ENCODE peak calls at places on chromosomes 2 and 18, in five cellular contexts. E is left ventricle myocardium inferior, B is GM23338, G is transverse colon, R is cardiac fibroblast. U is an unnamed sample.

GRCh38 chr2:213149332-213149875 is 2.0 kb downstream of the IKZF2 start:
- DNase-seq in R (peak; percentile 25), B (no peak), G (no peak), E (no peak), U (no peak)

GRCh38 chr2:99543247-99543646 is 53.4 kb upstream of the REV1 start:
- DNase-seq in B (no peak), R (no peak), E (no peak), G (no peak), U (no peak)

GRCh38 chr18:30175061-30175574 is 867.4 kb downstream of the DSC3 start:
- DNase-seq in R (no peak), G (no peak), E (no peak), B (no peak), U (no peak)

GRCh38 chr2:201129044-201129505 is 13.1 kb downstream of the CFLAR start:
- DNase-seq in B (no peak), E (no peak), G (peak; percentile 70), R (peak; percentile 90), U (peak; percentile 80)

GRCh38 chr2:45029215-45029614 is 20.0 kb upstream of the SIX2 start:
- DNase-seq in R (peak; percentile 29), B (no peak), E (no peak), G (no peak), U (no peak)

GRCh38 chr2:235358981-235359471 is 134.8 kb upstream of the AGAP1 start:
- DNase-seq in E (no peak), G (no peak), B (no peak), R (peak; percentile 43), U (peak; percentile 67)

GRCh38 chr2:158973511-158973956 is 5.1 kb downstream of the TANC1 start:
- DNase-seq in R (no peak), B (no peak), G (no peak), E (no peak), U (peak; percentile 28)

GRCh38 chr2:27370816-27371620 is 602 bp downstream of the SNX17 start:
- DNase-seq in R (peak; percentile 70), G (peak; percentile 54), B (peak; percentile 39), E (peak; percentile 39), U (peak; percentile 32)

GRCh38 chr2:99488587-99488998 is 1.2 kb downstream of the REV1 start:
- DNase-seq in E (no peak), R (peak; percentile 52), B (no peak), G (peak; percentile 33), U (no peak)

GRCh38 chr2:162103443-162104009 is 29.5 kb upstream of the DPP4 start:
- DNase-seq in R (peak; percentile 41), G (no peak), E (no peak), B (no peak), U (no peak)

GRCh38 chr2:56390644-56391043 is 206.9 kb downstream of the CCDC85A start:
- DNase-seq in R (no peak), G (no peak), B (no peak), E (no peak), U (no peak)

GRCh38 chr2:236086403-236086970 is 81.7 kb downstream of the GBX2 start:
- DNase-seq in B (no peak), R (no peak), E (no peak), G (no peak), U (no peak)

GRCh38 chr18:43563780-43564179 is 286.5 kb upstream of the SYT4 start:
- DNase-seq in E (no peak), B (peak; percentile 75), R (peak; percentile 59), G (no peak), U (peak; percentile 51)

GRCh38 chr2:147502895-147503294 is 341.9 kb upstream of the ACVR2A start:
- DNase-seq in E (no peak), B (no peak), G (no peak), R (no peak), U (no peak)

GRCh38 chr2:180910831-180911665 is 69.4 kb upstream of the UBE2E3 start:
- DNase-seq in R (peak; percentile 13), B (peak; percentile 49), E (no peak), G (no peak), U (no peak)

GRCh38 chr18:22084547-22084946 is 84.8 kb upstream of the GATA6 start:
- DNase-seq in G (peak; percentile 82), B (no peak), R (no peak), E (peak; percentile 36), U (peak; percentile 67)

GRCh38 chr2:158567208-158567607 is 110.5 kb downstream of the PKP4 start:
- DNase-seq in B (no peak), R (no peak), E (no peak), G (no peak), U (no peak)

GRCh38 chr2:176317246-176318065 is 48.2 kb downstream of the MTX2 start:
- DNase-seq in E (no peak), R (no peak), B (no peak), G (no peak), U (peak; percentile 54)

GRCh38 chr2:9710311-9710710 is 79.5 kb upstream of the YWHAQ start:
- DNase-seq in R (no peak), E (no peak), B (no peak), G (no peak), U (no peak)

GRCh38 chr18:48038636-48039035 is 108.2 kb upstream of the SMAD2 start:
- DNase-seq in B (no peak), E (no peak), R (no peak), G (no peak), U (no peak)

GRCh38 chr18:48036641-48037421 is 106.4 kb upstream of the SMAD2 start:
- DNase-seq in R (no peak), E (no peak), G (no peak), B (no peak), U (no peak)

GRCh38 chr18:48039769-48040215 is 109.3 kb upstream of the SMAD2 start:
- DNase-seq in B (no peak), G (no peak), R (no peak), E (no peak), U (no peak)

GRCh38 chr18:48036191-48036590 is 105.7 kb upstream of the SMAD2 start:
- DNase-seq in R (no peak), E (no peak), B (no peak), G (no peak), U (no peak)

GRCh38 chr18:48037481-48038271 is 107.2 kb upstream of the SMAD2 start:
- DNase-seq in E (peak; percentile 42), R (no peak), G (no peak), B (peak; percentile 64), U (peak; percentile 23)
- TF ChIP-seq CTCF in E (peak; percentile 75), R (peak; percentile 10), G (no peak), B (peak; percentile 81), U (no peak)

DNA sequence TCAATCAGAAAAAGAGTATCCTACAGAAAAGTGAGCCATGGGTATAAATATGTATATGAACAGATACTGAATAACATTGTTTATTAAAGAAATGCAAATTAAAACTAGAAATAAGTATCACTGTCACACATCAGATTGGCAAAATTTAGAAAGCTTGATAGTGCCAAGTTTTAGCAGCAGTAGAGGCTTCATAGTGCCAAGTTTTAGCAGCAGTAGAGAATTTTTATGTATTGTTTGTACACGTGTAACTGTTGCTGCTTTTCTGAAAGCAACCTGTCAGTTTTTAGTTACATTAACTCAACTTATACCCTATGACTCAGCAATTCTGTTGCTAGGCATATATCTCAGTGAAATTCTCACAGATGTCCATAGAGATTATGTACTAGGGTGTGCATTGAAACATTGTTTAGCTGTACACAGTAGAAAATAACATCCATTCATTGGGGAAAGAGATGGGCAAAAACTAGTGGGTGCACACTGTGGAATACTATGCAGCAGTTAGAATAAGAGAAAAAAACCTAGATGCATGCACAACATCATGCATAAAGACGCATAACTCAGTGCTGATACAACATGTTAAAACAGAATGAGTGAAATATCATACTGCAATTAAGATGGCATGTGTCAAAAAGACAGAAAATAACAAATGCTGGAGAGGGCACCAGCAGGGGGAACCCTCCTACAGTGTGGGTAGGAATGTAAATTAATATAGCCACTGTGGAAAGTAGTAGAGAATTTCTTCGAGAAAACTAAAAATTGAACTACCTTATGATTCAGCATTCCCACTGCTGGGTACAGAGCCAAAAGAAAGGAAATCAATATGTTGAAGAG is 294.5 kb upstream of the NT5C1B start:
- DNase-seq in R (peak; percentile 57), G (no peak), E (no peak), B (peak; percentile 37), U (peak; percentile 54)
- TF ChIP-seq CTCF in R (peak; percentile 49), G (peak; percentile 25), E (peak; percentile 47), B (peak; percentile 71), U (no peak)

DNA sequence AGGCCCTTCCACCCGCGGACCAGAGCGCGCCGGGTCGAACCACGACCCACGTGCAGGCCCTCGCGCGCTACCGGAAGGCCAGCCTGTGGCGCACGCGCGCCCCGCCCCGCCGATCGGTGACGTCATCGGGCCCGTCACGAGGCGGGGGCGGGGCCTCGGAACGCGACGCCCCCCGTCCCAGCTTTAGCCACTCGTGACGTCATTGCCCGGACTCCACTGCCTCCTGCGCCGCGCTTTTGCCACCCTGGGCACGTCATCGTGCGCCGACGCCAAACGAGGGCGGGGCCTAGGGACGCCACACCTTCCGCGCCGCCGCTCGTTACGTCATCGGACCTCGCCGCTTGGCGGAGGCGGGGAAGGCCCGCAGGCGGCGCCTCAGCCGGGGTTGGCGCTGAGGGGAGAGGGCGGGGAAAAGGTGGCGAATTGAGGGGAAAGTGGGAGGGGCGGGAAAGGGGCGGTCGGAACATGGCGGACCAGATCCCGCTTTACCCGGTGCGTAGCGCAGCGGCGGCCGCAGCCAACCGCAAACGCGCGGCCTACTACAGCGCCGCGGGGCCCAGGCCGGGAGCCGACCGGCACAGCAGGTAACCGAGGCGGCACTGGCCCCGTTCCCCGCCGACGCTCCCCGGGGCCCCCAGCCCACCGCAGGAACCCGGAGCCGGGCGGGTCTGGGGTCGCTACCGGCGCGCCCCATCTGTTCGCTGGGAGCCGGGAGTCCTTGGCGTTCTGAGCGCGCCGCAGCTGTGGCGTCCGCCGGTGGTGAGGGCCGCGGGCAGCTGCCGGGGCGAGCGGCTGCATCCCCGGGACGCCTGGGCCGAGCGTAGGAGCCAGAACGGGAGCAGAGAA is at the start of gene ATP9B:
- DNase-seq in B (peak; percentile 99), E (peak; percentile 94), G (peak; percentile 97), R (peak; percentile 98), U (peak; percentile 91)
- TF ChIP-seq CTCF in B (no peak), E (peak; percentile 30), G (peak; percentile 3), R (no peak), U (no peak)

GRCh38 chr2:112683550-112684414 is 37.0 kb upstream of the NT5DC4 start:
- DNase-seq in E (no peak), G (no peak), B (peak; percentile 28), R (no peak), U (no peak)

GRCh38 chr2:112688086-112688880 is 32.5 kb upstream of the NT5DC4 start:
- DNase-seq in R (peak; percentile 43), B (no peak), E (no peak), G (peak; percentile 47), U (no peak)

GRCh38 chr2:112686348-112687217 is 34.2 kb upstream of the NT5DC4 start:
- DNase-seq in G (no peak), E (no peak), R (no peak), B (no peak), U (no peak)

GRCh38 chr2:112684415-112684775 is 36.4 kb upstream of the NT5DC4 start:
- DNase-seq in B (no peak), G (no peak), R (no peak), E (no peak), U (no peak)

DNA sequence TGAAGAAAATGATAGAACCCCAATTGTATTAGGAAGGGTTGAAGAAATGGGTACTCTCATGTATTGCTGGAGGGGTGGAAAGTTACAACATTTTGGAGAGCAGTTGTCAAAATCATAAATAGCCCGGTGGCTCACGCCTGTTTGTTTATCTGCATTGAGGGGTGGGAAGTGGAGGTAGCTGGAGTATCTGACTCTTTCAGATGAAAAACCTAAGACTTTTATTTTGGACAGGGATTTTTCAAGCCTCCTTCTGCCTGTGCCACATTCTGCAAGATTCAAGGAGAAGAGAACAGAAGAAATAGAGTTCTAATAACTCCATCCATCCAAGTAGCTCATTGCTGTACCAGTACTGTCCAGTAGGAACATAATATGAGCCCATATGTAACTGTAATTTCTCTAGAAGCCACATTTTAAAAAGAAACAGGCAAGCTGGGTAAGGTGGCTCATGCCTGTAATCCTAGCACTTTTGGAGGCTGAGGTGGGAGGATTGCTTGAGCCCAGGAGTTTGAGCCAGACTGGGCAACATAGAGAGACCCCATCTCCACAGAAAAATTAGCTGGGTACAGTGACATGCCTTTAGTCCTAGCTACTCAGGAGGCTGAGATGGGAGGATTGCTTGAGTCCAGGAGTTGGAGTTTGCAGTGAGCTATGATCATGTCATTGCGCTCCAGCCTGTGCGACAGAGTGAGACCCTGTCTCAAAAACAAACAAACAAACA is 35.5 kb upstream of the NT5DC4 start:
- DNase-seq in E (no peak), B (no peak), R (no peak), G (no peak), U (no peak)
- TF ChIP-seq CTCF in E (no peak), B (no peak), R (peak; percentile 15), G (peak; percentile 9), U (no peak)